ENCODE peak calls at places on chromosomes 2 and 18, in seven cellular contexts. G, X, D, L, A, J and H are unnamed samples.

GRCh38 chr18:59764281-59764680 is 67.1 kb upstream of the CCBE1 start:
- DNase-seq in A (no peak), J (no peak), G (no peak), X (no peak), D (no peak), L (no peak), H (no peak)

GRCh38 chr2:226726546-226726945 is 73.1 kb downstream of the IRS1 start:
- DNase-seq in D (no peak), G (no peak), X (no peak), L (peak), A (no peak), J (no peak), H (no peak)

GRCh38 chr18:55213586-55213985 is 254.3 kb upstream of the CCDC68 start:
- DNase-seq in J (no peak), X (no peak), D (no peak), A (no peak), G (no peak), L (no peak), H (no peak)

GRCh38 chr2:240391111-240392051 is 44.1 kb upstream of the GPC1 start:
- DNase-seq in A (no peak), X (no peak), D (no peak), J (no peak), L (no peak), G (no peak), H (no peak)

GRCh38 chr18:58221060-58221725 is 177.2 kb downstream of the NEDD4L start:
- DNase-seq in J (no peak), A (peak), G (no peak), X (no peak), D (no peak), L (peak), H (no peak)

GRCh38 chr2:224938670-224939309 is 103.5 kb downstream of the DOCK10 start:
- DNase-seq in X (no peak), J (no peak), L (peak), D (peak), A (peak), G (no peak), H (no peak)

GRCh38 chr2:224518806-224519580 is 66.2 kb downstream of the CUL3 start:
- DNase-seq in J (no peak), X (no peak), L (peak), A (no peak), D (peak), G (no peak), H (no peak)

GRCh38 chr2:240460781-240461431 is 25.4 kb downstream of the GPC1 start:
- DNase-seq in L (no peak), A (no peak), G (no peak), J (no peak), X (no peak), D (no peak), H (no peak)

GRCh38 chr2:36404754-36405153 is 49.2 kb downstream of the CRIM1 start:
- DNase-seq in X (no peak), G (no peak), D (no peak), L (no peak), J (no peak), A (no peak), H (no peak)

GRCh38 chr18:62334110-62334509 is 9.0 kb downstream of the TNFRSF11A start:
- DNase-seq in D (no peak), G (no peak), X (no peak), L (peak), J (no peak), A (peak), H (no peak)

GRCh38 chr2:19805266-19805665 is 96.5 kb downstream of the TTC32 start:
- DNase-seq in L (no peak), G (no peak), X (no peak), A (no peak), J (no peak), D (no peak), H (no peak)

GRCh38 chr2:149080104-149080503 is 41.6 kb downstream of the LYPD6B start:
- DNase-seq in G (no peak), L (peak), X (no peak), D (no peak), J (no peak), A (no peak), H (no peak)